ENCODE peak calls at places on chromosomes 13 and 19, in eight cellular contexts. J is GM23248; A is fibroblast of the aortic adventitia; K is psoas muscle; T is activated T-helper 1 cell treated with Interleukin-2 at 50 U/mL for 16 hours; L is MG63; Y is activated CD4-positive, alpha-beta memory T cell treated with anti-CD3 and anti-CD28 coated beads for 36 hours; C is NCI-H2081. F is an unnamed sample.

GRCh38 chr19:40403262-40403984 is 9.8 kb downstream of the PRX start:
- DNase-seq in A (peak; percentile 82), Y (peak; percentile 95), J (peak; percentile 91), C (peak; percentile 23), T (peak; percentile 54), K (peak; percentile 91), L (peak; percentile 97), F (peak; percentile 95)

GRCh38 chr13:27379694-27380596 is 44.5 kb upstream of the GTF3A start:
- DNase-seq in T (peak; percentile 15), J (peak; percentile 78), C (peak; percentile 32), L (peak; percentile 72), K (peak; percentile 76), A (peak; percentile 62), Y (peak; percentile 81), F (peak; percentile 71)

GRCh38 chr19:10193666-10194499 is 870 bp downstream of the DNMT1 start:
- DNase-seq in Y (peak; percentile 28), K (no peak), A (peak; percentile 70), C (no peak), L (peak; percentile 81), T (no peak), J (peak; percentile 88), F (no peak)

GRCh38 chr13:32472194-32472621 is 44.3 kb upstream of the N4BP2L1 start:
- DNase-seq in L (no peak), A (peak; percentile 23), J (peak; percentile 21), Y (no peak), K (no peak), T (no peak), C (no peak), F (no peak)

GRCh38 chr19:11265785-11266236 is 3.5 kb upstream of the DOCK6 start:
- DNase-seq in Y (no peak), K (no peak), T (no peak), A (peak; percentile 28), C (no peak), L (peak; percentile 67), J (peak; percentile 59), F (no peak)

GRCh38 chr13:21837288-21837687 is 166.4 kb downstream of the FGF9 start:
- DNase-seq in Y (no peak), A (no peak), L (no peak), K (no peak), J (no peak), C (no peak), T (no peak), F (no peak)

GRCh38 chr13:27955192-27955591 is 13.9 kb downstream of the CDX2 start:
- DNase-seq in C (no peak), K (no peak), L (no peak), Y (no peak), A (no peak), J (no peak), T (no peak), F (no peak)

GRCh38 chr19:23528376-23528775 is 133.1 kb upstream of the ZNF91 start:
- DNase-seq in L (no peak), J (no peak), T (no peak), Y (no peak), A (no peak), C (no peak), K (no peak), F (no peak)

GRCh38 chr19:6260912-6261636 is 18.7 kb downstream of the MLLT1 start:
- DNase-seq in J (peak; percentile 44), Y (peak; percentile 37), L (no peak), K (peak; percentile 64), T (no peak), C (no peak), A (no peak), F (no peak)

GRCh38 chr13:31114641-31115040 is 47.1 kb downstream of the HSPH1 start:
- DNase-seq in Y (no peak), J (no peak), A (no peak), T (no peak), K (no peak), C (no peak), L (no peak), F (no peak)

GRCh38 chr13:49938921-49939320 is 2.8 kb upstream of the SPRYD7 start:
- DNase-seq in C (no peak), K (no peak), J (no peak), A (no peak), Y (no peak), L (no peak), T (no peak), F (peak; percentile 46)

GRCh38 chr13:39577203-39577602 is 25.8 kb downstream of the LHFPL6 start:
- DNase-seq in L (no peak), K (no peak), A (no peak), T (no peak), J (no peak), C (no peak), Y (no peak), F (no peak)

GRCh38 chr19:4140237-4140711 is 13.2 kb upstream of the CREB3L3 start:
- DNase-seq in T (no peak), K (no peak), A (peak; percentile 79), L (peak; percentile 26), J (peak; percentile 88), Y (peak; percentile 42), C (peak; percentile 73), F (no peak)

GRCh38 chr19:1841209-1841924 is 6.9 kb downstream of the REXO1 start:
- DNase-seq in C (no peak), Y (no peak), T (no peak), J (no peak), A (no peak), L (no peak), K (no peak), F (no peak)

GRCh38 chr19:10353793-10354391 is 14.5 kb upstream of the ICAM3 start:
- DNase-seq in A (peak; percentile 12), K (peak; percentile 85), L (peak; percentile 46), T (no peak), C (no peak), J (peak; percentile 45), Y (peak; percentile 58), F (peak; percentile 90)

GRCh38 chr13:30373727-30374126 is 48.6 kb upstream of the UBE2L5 start:
- DNase-seq in K (no peak), T (no peak), J (no peak), L (no peak), Y (peak; percentile 77), C (no peak), A (no peak), F (no peak)

GRCh38 chr19:10815969-10816635 is 19.9 kb downstream of the TMED1 start:
- DNase-seq in L (peak; percentile 65), J (peak; percentile 87), Y (no peak), T (no peak), C (no peak), K (no peak), A (peak; percentile 49), F (no peak)

GRCh38 chr19:12244370-12244769 is 50.3 kb downstream of the ZNF44 start:
- DNase-seq in L (no peak), J (no peak), A (no peak), C (no peak), T (no peak), Y (no peak), K (no peak), F (no peak)

GRCh38 chr19:49677901-49678674 is 1.0 kb downstream of the PRMT1 start:
- DNase-seq in C (peak; percentile 53), T (peak; percentile 66), Y (peak; percentile 89), L (peak; percentile 73), K (peak; percentile 85), A (peak; percentile 58), J (peak; percentile 74), F (peak; percentile 85)

GRCh38 chr13:25276748-25277147 is 10.5 kb downstream of the MTMR6 start:
- DNase-seq in Y (no peak), C (no peak), T (no peak), L (no peak), J (peak; percentile 62), K (no peak), A (no peak), F (no peak)

F was measured in Right ventricle myocardium superior.